ENCODE peak calls at places on chromosomes 11 and 22, in nine cellular contexts. H, E, B, Q, R, I, T, C and S are unnamed samples.

GRCh38 chr11:121086866-121087265 is 14.2 kb upstream of the TECTA start:
- DNase-seq in E (no peak), I (no peak), B (no peak), R (no peak), T (no peak), C (peak; percentile 21), H (no peak), Q (no peak), S (no peak)

GRCh38 chr11:12496181-12497025 is 119.0 kb downstream of the PARVA start:
- DNase-seq in R (no peak), T (no peak), I (no peak), B (no peak), E (no peak), Q (no peak), C (peak; percentile 45), H (no peak), S (no peak)

GRCh38 chr22:23834830-23835772 is 3.7 kb downstream of the DERL3 start:
- DNase-seq in I (peak; percentile 87), B (no peak), C (no peak), Q (no peak), E (no peak), R (no peak), H (peak; percentile 27), T (no peak), S (no peak)

GRCh38 chr11:86743223-86744118 is 56.9 kb upstream of the PRSS23 start:
- DNase-seq in H (no peak), B (peak; percentile 92), C (peak; percentile 97), R (no peak), Q (no peak), E (peak; percentile 78), I (peak; percentile 54), T (peak; percentile 88), S (no peak)

GRCh38 chr11:34890089-34890488 is 26.1 kb downstream of the APIP start:
- DNase-seq in T (no peak), C (peak; percentile 58), R (no peak), Q (no peak), B (no peak), E (no peak), I (no peak), H (no peak), S (no peak)

GRCh38 chr11:125933030-125933813 is 12.6 kb upstream of the VSIG10L2 start:
- DNase-seq in I (no peak), E (no peak), Q (no peak), R (no peak), T (peak; percentile 46), H (no peak), C (no peak), B (no peak), S (no peak)

GRCh38 chr11:89477175-89477574 is 14.0 kb downstream of the NOX4 start:
- DNase-seq in T (no peak), H (no peak), I (no peak), C (no peak), Q (no peak), E (no peak), R (no peak), B (no peak), S (no peak)

GRCh38 chr11:69084371-69084770 is 35.6 kb downstream of the TPCN2 start:
- DNase-seq in H (no peak), Q (no peak), C (no peak), R (no peak), E (no peak), I (no peak), T (no peak), B (no peak), S (no peak)

GRCh38 chr11:47152953-47153950 is 23.4 kb downstream of the ARFGAP2 start:
- DNase-seq in R (peak; percentile 80), H (peak; percentile 56), T (peak; percentile 87), Q (peak; percentile 88), C (peak; percentile 85), I (peak; percentile 89), B (peak; percentile 87), E (peak; percentile 87), S (peak; percentile 31)

GRCh38 chr11:1448166-1448825 is 38.3 kb downstream of the MOB2 start:
- DNase-seq in B (no peak), T (no peak), C (no peak), Q (no peak), E (no peak), R (no peak), I (no peak), H (no peak), S (no peak)

GRCh38 chr11:13328276-13328675 is 50.7 kb downstream of the BMAL1 start:
- DNase-seq in C (no peak), Q (no peak), B (no peak), H (no peak), T (no peak), E (no peak), R (no peak), I (no peak), S (no peak)

GRCh38 chr11:75588067-75588481 is 26.0 kb downstream of the SERPINH1 start:
- DNase-seq in Q (no peak), R (no peak), B (peak; percentile 62), E (no peak), T (no peak), C (no peak), I (no peak), H (no peak), S (no peak)

GRCh38 chr11:35675901-35676610 is 13.5 kb downstream of the TRIM44 start:
- DNase-seq in C (peak; percentile 70), Q (no peak), T (no peak), B (no peak), E (no peak), R (no peak), I (no peak), H (no peak), S (no peak)

DNA sequence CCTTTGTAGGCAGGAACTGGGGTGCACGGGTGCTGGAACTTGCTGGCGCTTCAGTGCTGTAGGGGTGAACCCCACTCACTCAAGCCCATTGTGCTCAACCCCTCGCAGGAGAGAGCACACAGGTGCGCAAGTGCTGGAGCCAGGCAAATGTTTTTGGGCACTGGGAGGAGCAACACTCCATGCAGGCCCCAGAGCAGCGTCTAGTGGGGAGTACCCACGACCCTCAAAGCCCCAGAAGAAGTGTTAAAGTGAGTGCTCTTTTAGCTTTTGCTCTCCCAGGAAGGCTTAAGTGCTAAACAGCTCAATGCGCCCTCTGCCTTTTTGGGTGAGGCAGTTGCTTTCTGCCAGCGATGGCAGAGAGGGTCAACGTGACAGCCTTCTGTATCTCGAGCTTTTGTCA is 282.2 kb upstream of the ARHGAP42 start:
- DNase-seq in T (no peak), B (no peak), H (no peak), E (no peak), I (no peak), Q (no peak), C (no peak), R (no peak), S (no peak)
- TF ChIP-seq CTCF in T (no peak), B (no peak), H (no peak), E (no peak), I (no peak), Q (no peak), C (no peak), R (no peak), S (no peak)

DNA sequence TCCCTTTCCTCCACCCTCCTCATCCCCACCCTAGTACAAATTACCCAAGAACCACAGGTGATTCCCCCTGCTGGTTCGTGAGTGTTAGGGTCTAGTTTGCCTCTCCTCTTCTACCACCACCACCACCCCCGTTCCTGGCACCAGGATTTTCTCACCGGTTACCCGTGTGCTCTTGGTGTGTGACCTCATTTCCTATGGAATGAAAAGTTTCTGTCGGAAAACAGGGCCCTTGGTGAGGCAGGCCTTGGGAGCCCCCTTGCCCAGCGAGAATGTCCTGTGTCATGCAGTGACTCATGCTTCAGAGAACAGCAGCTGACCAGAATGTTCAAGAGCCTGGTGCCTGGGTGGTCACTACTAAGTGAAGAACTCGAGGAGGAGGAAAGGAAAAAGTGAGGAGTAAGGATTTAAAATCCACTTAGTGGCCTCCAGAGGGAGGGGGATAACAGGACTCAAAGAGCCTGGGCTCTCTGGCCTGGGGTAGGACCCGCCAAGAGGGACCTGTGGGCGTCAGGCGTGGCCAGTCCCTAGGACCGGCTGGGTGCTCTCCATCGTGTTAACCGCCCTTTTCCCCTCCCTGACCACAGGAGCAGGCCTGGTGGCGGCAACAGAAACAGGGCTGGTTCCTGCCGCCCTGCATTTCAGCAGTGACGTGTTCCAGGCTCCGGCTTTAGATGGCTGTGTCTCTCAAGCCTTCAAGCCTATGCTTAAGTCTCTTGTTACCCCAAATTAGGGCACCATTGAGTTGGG is 30.2 kb downstream of the C22orf31 start:
- DNase-seq in I (peak; percentile 70), R (no peak), H (no peak), C (peak; percentile 95), Q (peak; percentile 59), E (peak; percentile 64), T (peak; percentile 90), B (peak; percentile 93), S (peak; percentile 39)
- TF ChIP-seq CTCF in I (peak; percentile 14), R (no peak), H (no peak), C (peak; percentile 12), Q (no peak), E (no peak), T (no peak), B (no peak), S (no peak)

DNA sequence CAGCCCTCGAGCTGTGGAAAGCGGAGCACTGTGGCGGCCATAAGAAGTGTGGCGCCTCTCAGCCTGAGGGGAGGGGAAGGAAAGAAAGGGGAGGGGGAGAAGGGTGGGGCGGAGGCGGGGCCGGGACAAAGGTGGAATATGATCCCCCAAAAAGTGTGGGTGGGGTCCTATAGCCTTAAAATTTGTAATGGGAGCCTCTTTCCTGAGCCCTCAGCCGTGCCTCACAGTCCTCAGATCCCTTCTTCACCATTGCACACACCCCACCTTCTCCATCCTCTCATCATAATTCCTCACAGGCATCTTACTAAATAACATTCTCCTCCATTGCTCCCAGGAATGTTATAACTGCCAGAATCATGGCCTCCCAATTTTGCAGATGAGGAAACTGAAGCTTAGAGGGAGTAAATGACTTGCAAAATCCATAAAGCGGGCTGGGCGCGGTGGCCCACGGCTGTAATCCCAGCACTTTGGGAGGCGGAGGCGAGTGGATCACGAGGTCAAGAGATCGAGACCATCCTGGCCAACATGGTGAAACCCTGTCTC is 600 bp upstream of the RAB6A start:
- DNase-seq in E (no peak), T (no peak), Q (peak; percentile 59), C (no peak), R (no peak), H (no peak), B (no peak), I (no peak), S (no peak)
- TF ChIP-seq CTCF in E (no peak), T (no peak), Q (no peak), C (no peak), R (no peak), H (no peak), B (no peak), I (no peak), S (no peak)

DNA sequence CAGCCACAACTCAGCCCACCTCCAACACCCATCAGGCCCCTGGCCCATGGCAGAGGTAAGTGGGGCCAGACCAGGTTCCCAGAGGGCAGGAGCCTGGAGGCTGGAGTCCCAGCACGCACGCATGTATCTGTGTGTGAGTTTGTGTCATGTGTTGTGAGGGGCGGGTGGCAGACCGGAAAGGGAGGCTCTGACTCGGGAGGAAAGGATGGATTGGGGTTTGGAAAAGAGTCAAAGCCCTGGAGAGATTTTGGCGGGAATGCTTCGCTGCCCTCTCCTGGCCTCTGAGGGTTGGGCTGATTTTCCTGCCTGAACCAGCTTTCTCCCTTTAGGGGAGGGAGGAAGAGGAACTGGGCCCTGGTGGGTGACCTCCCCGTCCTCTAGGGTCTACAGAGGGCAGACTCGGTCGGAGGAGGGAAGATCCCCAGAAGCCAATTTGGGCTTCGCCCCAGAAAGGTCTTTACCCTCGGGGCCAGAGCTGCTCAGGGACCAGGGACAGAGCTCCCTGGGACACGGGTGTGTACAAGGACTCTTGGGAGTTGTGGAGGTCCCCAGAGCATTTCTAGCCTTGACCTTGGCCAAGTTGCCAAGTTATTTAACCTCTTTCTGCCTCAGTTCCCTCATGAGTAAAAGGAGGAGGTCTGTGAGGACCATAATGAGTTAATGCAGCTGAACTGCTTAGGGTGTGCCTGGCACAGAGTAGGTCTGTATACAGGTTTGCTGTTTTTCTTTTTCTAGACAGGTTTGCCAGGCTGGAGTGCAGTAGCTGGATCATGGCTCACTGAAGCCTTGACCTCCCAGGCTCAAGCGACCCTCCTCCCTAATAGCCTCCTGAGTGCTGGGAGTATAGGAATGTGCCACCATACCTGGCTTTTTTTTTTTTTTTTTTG is 6.9 kb downstream of the C11orf68 start:
- DNase-seq in H (no peak), C (peak; percentile 84), B (peak; percentile 50), T (no peak), I (peak; percentile 69), E (peak; percentile 68), R (no peak), Q (peak; percentile 72), S (no peak)
- TF ChIP-seq CTCF in H (no peak), C (no peak), B (no peak), T (no peak), I (peak; percentile 9), E (peak; percentile 43), R (no peak), Q (no peak), S (no peak)